ENCODE peak calls at places on chromosomes 12 and 14, in seven cellular contexts. O is H9, F is IMR-90, E is neuronal stem cell, R is mesendoderm, M is mesenchymal stem cell, N is H1. V is an unnamed sample.

GRCh38 chr14:94581127-94581999 is at the start of gene SERPINA5:
- DNase-seq in O (peak; percentile 76), F (no peak), E (no peak), R (peak; percentile 37), M (no peak), N (peak; percentile 62), V (no peak)

GRCh38 chr12:132908145-132909029 is 21.0 kb upstream of the CHFR start:
- DNase-seq in O (peak; percentile 100), F (peak; percentile 94), E (peak; percentile 97), R (peak; percentile 100), M (peak; percentile 98), N (peak; percentile 97), V (peak; percentile 99)

GRCh38 chr12:56840922-56841321 is 77.8 kb downstream of the HSD17B6 start:
- DNase-seq in O (peak; percentile 54), F (peak; percentile 18), E (no peak), R (peak; percentile 79), M (peak; percentile 44), N (no peak), V (peak; percentile 77)

GRCh38 chr14:54812661-54813060 is 90.0 kb downstream of the GCH1 start:
- DNase-seq in O (no peak), F (no peak), E (no peak), R (no peak), M (no peak), N (no peak), V (no peak)

GRCh38 chr14:105855893-105856675 is 329.7 kb downstream of the TMEM121 start:
- DNase-seq in O (peak; percentile 14), F (no peak), E (no peak), R (no peak), M (no peak), N (no peak), V (no peak)

GRCh38 chr12:95740751-95741150 is 49.8 kb downstream of the NTN4 start:
- DNase-seq in O (no peak), F (no peak), E (no peak), R (no peak), M (no peak), N (no peak), V (no peak)

GRCh38 chr14:35068238-35069012 is 22.4 kb downstream of the FAM177A1 start:
- DNase-seq in O (no peak), F (peak; percentile 37), E (no peak), R (no peak), M (peak; percentile 50), N (no peak), V (no peak)

GRCh38 chr12:126390969-126391566 is 1325.8 kb downstream of the AACS start:
- DNase-seq in O (no peak), F (no peak), E (no peak), R (no peak), M (no peak), N (no peak), V (no peak)

GRCh38 chr12:15757553-15758255 is 31.5 kb downstream of the EPS8 start:
- DNase-seq in O (no peak), F (peak; percentile 92), E (no peak), R (peak; percentile 90), M (peak; percentile 92), N (no peak), V (peak; percentile 89)

GRCh38 chr12:49824886-49825285 is 3.3 kb downstream of the NCKAP5L start:
- DNase-seq in O (no peak), F (peak; percentile 83), E (no peak), R (no peak), M (peak; percentile 81), N (no peak), V (peak; percentile 50)

DNA sequence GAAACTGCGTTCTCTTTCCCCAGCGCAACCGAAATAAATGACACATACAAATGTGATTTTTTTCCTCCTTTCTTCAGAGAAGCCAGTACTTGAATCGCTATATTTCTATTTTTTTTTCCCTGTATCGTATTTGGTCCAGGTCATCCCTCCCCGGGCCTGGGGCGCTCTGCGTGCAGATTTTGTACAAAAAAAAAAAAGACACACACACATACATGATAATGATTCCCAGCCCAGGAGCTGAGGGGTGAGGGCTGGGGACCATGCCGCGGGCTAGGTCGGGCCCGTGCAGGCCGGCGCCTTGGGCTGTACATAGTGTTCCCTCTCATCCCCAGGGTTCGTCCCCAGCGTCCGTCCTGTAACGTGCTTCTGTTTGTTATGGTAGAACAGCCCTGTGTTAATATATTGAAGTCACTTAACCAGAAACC is 3.0 kb downstream of the HOXC9 start:
- DNase-seq in O (no peak), F (no peak), E (no peak), R (no peak), M (no peak), N (no peak), V (no peak)
- H3K4me1 ChIP-seq in O (no peaks in the 10 kb centered on the region), F (no peaks in the 10 kb centered on the region), E (no peaks in the 10 kb centered on the region), R (no peaks in the 10 kb centered on the region), M (peaks cover 39% of the 10 kb centered on the region), N (peaks cover 2% of the 10 kb centered on the region), V (peaks cover 3% of the 10 kb centered on the region)

DNA sequence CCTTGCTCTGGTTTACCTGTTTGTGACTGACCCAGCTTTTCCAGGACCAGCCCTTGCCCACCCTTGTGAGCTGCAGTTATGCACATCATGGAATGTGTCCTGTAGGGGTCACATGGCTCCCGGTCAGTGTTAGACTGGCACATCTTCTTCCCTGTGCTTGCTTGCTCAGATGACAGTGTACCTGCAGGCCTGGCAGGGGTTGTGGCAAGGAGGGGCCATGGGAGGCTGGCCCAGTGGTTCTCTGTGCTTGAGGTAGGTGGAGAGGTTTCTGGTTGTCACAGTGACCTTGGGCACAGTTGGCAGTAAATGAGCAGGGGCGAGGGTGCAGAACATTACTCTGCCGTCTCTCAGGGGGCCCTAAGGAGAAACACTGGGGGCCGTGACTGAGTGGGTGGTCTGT is 27.6 kb upstream of the RD3L start:
- DNase-seq in O (no peak), F (no peak), E (no peak), R (no peak), M (no peak), N (no peak), V (no peak)
- H2BK120ac ChIP-seq in O (no peak overlapping the region), F (no peak overlapping the region), E (no peak overlapping the region), R (no peak overlapping the region), M (no peak overlapping the region), N (no peak overlapping the region), V (no peak overlapping the region)

DNA sequence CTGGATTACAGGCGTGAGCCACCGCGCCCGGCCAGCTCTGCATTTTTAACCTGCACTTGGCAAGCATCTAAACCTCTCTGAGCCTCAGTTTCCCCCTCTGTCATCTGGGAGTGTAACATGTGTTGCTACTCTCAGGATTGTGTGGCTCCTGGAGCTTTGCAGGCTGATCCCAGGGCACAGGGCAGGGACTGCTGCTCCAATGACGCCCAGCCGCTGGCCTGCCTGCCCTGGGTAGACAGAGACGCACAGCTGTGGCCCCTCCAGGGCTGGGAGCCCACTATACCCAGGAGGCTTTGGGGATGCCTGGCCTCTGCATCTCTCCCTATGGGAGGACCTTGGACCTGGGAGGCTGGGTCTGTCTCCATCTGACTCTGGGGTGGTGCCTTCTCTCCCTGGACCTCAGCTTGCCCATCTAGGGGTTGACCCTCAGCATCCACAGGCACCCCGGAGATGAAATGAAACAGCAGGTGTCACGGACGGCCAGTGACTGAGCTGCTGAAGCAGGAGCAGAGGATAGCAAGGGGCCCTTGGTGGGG is 13.7 kb downstream of the ARL6IP4 start:
- DNase-seq in O (no peak), F (no peak), E (no peak), R (no peak), M (no peak), N (no peak), V (no peak)
- H3K4me1 ChIP-seq in O (no peaks in the 10 kb centered on the region), F (no peaks in the 10 kb centered on the region), E (no peaks in the 10 kb centered on the region), R (no peaks in the 10 kb centered on the region), M (peaks cover 3% of the 10 kb centered on the region), N (no peaks in the 10 kb centered on the region), V (peaks cover 4% of the 10 kb centered on the region)

DNA sequence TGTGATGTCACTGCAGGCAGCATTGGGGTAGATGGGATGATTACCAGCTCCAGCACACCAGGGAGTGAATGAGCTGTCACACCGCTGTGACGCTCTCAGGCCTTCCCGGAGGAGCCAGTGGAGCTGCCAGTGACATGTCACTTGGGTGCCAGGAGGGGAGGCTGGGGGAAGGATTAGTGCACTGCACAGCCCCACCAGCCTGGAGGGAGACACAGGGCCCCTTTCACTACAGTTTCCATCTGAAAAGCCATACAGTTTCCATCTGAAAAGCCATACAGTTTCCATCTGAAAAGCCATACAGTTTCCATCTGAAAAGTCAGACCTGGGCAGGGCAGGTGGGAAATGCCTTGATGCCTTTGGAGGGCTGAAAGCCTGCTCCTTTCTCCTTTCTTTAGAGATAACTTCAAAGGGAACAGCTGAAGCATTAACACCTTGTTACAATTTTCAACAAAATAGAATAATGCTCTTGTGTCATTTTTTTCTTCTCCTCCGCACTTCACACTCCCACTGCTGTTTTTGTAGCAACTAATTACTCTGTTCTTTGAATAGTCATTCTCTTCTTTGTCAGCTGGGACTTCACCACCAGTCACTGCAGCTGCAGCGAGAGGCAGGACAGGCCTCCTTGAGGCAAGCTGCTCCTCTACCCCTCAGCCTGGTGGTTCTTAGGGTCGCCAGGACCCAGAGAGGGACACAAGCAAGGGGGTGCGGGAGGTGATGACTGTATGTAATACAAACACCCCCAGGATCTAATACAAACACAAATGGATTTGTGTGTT is 256.9 kb upstream of the RGS6 start:
- DNase-seq in O (peak; percentile 77), F (no peak), E (no peak), R (peak; percentile 66), M (no peak), N (peak; percentile 65), V (no peak)
- H2BK120ac ChIP-seq in O (no peak overlapping the region), F (no peak overlapping the region), E (no peak overlapping the region), R (no peak overlapping the region), M (no peak overlapping the region), N (peak overlapping the region; percentile 36), V (no peak overlapping the region)

DNA sequence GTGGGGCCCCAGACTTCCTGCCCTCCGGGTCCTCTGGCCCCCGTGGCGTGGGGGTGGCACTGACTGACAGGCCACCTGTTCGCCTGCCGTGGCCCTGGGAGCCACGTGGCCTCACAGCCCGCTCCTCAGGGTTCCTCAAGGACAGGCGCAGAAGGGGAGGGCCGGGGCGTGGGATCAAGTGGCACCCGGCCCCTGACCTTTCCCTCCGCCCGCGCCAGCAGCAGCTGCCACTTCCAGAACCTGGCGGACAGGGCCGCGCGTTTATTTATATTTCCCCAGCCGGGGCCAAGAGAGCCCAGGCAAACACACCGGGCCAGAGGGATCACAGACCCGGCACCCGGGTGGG is 92.6 kb downstream of the RFLNA start:
- DNase-seq in O (no peak), F (no peak), E (no peak), R (no peak), M (peak; percentile 50), N (no peak), V (peak; percentile 40)
- H3K4me1 ChIP-seq in O (no peaks in the 10 kb centered on the region), F (peaks cover 50% of the 10 kb centered on the region), E (peaks cover 21% of the 10 kb centered on the region), R (peaks cover 4% of the 10 kb centered on the region), M (peaks cover 71% of the 10 kb centered on the region), N (peaks cover 7% of the 10 kb centered on the region), V (peaks cover 74% of the 10 kb centered on the region)

GRCh38 chr12:62194616-62195015 is 65.6 kb upstream of the USP15 start:
- DNase-seq in O (no peak), F (no peak), E (no peak), R (no peak), M (no peak), N (no peak), V (peak; percentile 98)
- H2BK120ac ChIP-seq in O (no peak overlapping the region), F (no peak overlapping the region), E (no peak overlapping the region), R (no peak overlapping the region), M (no peak overlapping the region), N (no peak overlapping the region), V (no peak overlapping the region)

V was measured in trophoblast cell.